ENCODE peak calls at places on chromosomes 13 and 19, in four cellular contexts. Y is A549, H is ascending aorta, V is fibroblast of villous mesenchyme. Q is an unnamed sample.

GRCh38 chr19:10936661-10937084 is 8.1 kb downstream of the TIMM29 start:
- DNase-seq in Y (peak), H (no peak), V (peak), Q (peak)

GRCh38 chr19:14363203-14364097 is 17.8 kb upstream of the ADGRE5 start:
- DNase-seq in Y (peak), H (peak), V (peak), Q (peak)

GRCh38 chr19:45130236-45130635 is 30.5 kb downstream of the NKPD1 start:
- DNase-seq in Y (no peak), H (no peak), V (no peak), Q (no peak)

GRCh38 chr13:98133949-98134348 is 8.9 kb upstream of the FARP1 start:
- DNase-seq in Y (peak), H (no peak), V (no peak), Q (no peak)

GRCh38 chr13:52851153-52851962 is 2.9 kb upstream of the PCDH8 start:
- DNase-seq in Y (no peak), H (no peak), V (peak), Q (peak)

GRCh38 chr19:14333101-14333871 is 48.0 kb upstream of the ADGRE5 start:
- DNase-seq in Y (peak), H (no peak), V (peak), Q (peak)

GRCh38 chr19:5907216-5907615 is 2.5 kb downstream of the VMAC start:
- DNase-seq in Y (no peak), H (no peak), V (no peak), Q (no peak)

GRCh38 chr19:55913643-55914268 is 18.4 kb downstream of the NLRP13 start:
- DNase-seq in Y (no peak), H (no peak), V (no peak), Q (no peak)

GRCh38 chr13:111370570-111371150 is 50.2 kb downstream of the TEX29 start:
- DNase-seq in Y (no peak), H (no peak), V (no peak), Q (no peak)

GRCh38 chr13:46165485-46166220 is 16.3 kb downstream of the LCP1 start:
- DNase-seq in Y (no peak), H (no peak), V (peak), Q (peak)

GRCh38 chr19:7787602-7788177 is 24.6 kb downstream of the CLEC4M start:
- DNase-seq in Y (no peak), H (no peak), V (no peak), Q (no peak)

GRCh38 chr19:7788933-7789323 is 25.9 kb downstream of the CLEC4M start:
- DNase-seq in Y (no peak), H (no peak), V (no peak), Q (no peak)

GRCh38 chr19:7788178-7788932 is 25.3 kb downstream of the CLEC4M start:
- DNase-seq in Y (no peak), H (no peak), V (no peak), Q (no peak)

GRCh38 chr19:7784856-7785255 is 21.8 kb downstream of the CLEC4M start:
- DNase-seq in Y (no peak), H (no peak), V (no peak), Q (no peak)

DNA sequence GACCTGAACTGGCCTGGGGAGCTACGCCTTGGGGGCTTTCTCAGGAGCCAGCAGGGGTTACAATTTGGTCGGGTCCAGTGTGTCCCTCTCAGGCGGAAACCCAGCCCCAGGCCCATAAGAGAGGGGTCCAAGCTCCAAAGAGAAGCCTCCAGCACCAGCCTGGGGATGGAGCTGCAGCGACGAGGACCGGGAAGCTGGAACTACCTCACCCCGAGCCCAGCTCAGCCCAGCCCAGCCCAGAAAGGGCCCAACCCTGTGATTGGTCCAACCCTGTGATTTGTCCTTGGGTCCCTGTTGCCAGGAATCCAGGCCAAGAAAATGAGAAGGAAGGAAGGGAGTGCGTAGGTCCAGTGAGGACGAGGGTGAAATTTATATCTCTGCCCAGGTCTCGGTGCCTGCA is 24.1 kb downstream of the CLEC4M start:
- DNase-seq in Y (no peak), H (no peak), V (no peak), Q (no peak)
- H3K4me3 ChIP-seq in Y (no peak), H (peak), V (no peak), Q (no peak)

DNA sequence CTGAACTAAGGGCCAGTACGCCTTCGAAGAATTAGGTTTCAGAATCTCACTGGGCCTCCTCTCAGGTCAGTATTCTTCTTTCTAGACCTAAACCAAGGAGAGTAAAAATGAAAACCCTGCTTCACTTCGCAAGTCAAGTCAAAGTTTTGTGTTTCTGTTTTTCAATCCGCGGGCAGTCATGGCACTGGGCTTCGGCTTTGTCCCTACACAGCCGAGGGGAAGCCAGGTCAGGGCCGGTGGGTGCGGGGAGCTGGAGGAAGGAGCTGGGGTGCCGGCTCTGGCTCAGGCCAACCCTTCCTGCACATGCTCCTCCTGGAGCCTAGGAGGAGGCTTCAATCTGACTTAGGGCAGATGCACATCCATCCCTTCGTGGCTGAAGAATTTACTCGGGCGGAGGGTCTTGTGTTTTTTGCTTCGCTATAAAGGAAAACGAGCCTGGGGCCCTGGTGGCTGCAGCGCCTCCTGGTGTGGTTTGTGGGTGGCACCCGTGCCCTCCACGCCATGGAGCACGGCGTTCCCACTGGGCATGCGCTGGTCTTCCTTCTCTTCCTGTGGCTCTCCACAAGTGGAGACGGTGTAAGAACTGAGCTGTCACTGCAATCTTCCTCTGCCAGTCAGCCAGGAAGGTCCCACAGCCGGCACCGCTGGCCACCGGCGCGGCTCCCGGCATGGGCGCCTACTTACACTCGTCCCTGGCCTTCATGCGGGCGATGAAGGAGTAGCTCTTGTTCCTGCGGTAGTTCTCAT is 22.5 kb downstream of the C19orf44 start:
- DNase-seq in Y (no peak), H (no peak), V (no peak), Q (no peak)
- TF ChIP-seq CTCF in Y (no peak), H (no peak), V (peak), Q (peak)

DNA sequence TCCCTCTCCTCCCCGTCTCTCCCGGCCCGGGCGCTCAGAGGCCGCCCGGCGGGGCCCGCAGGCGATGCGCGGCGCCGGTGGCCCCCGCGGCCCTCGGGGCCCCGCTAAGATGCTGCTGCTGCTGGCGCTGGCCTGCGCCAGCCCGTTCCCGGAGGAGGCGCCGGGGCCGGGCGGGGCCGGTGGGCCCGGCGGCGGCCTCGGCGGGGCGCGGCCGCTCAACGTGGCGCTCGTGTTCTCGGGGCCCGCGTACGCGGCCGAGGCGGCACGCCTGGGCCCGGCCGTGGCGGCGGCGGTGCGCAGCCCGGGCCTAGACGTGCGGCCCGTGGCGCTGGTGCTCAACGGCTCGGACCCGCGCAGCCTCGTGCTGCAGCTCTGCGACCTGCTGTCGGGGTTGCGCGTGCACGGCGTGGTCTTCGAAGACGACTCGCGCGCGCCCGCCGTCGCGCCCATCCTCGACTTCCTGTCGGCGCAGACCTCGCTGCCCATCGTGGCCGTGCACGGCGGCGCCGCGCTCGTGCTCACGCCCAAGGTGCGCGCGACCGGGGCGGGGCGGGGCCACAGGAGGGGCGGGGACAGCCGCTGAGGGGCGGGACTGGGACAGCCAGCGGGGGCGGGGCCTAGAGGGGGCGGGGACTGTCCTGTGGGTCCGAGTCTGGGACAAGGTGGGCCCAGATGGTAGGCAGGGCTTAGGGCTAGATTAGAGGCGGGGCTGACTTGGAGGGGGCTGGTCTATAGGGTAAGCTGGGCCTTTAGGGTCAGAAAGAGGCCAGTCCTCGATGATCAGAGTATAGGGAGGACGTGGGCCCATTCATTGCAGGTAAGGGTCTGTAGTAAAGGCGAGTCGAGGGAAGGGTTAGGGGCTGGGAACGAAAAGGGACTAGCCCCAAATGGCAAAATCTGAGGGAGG is 5.1 kb downstream of the GRIN2D start:
- DNase-seq in Y (peak), H (no peak), V (peak), Q (peak)
- H3K4me3 ChIP-seq in Y (peak), H (peak), V (peak), Q (peak)

GRCh38 chr19:35055715-35056179 is 14.2 kb downstream of the HPN start:
- DNase-seq in Y (peak), H (no peak), V (no peak), Q (no peak)
- TF ChIP-seq CTCF in Y (peak), H (no peak), V (peak), Q (peak)

GRCh38 chr13:39020853-39021462 is 16.9 kb downstream of the PROSER1 start:
- DNase-seq in Y (no peak), H (no peak), V (no peak), Q (no peak)

GRCh38 chr13:39023761-39024160 is 14.1 kb downstream of the PROSER1 start:
- DNase-seq in Y (no peak), H (no peak), V (peak), Q (peak)

GRCh38 chr13:39025433-39025839 is 12.5 kb downstream of the PROSER1 start:
- DNase-seq in Y (no peak), H (no peak), V (no peak), Q (no peak)

GRCh38 chr13:39023316-39023715 is 14.6 kb downstream of the PROSER1 start:
- DNase-seq in Y (no peak), H (no peak), V (peak), Q (peak)
- H3K4me3 ChIP-seq in Y (no peak), H (no peak), V (no peak), Q (no peak)

DNA sequence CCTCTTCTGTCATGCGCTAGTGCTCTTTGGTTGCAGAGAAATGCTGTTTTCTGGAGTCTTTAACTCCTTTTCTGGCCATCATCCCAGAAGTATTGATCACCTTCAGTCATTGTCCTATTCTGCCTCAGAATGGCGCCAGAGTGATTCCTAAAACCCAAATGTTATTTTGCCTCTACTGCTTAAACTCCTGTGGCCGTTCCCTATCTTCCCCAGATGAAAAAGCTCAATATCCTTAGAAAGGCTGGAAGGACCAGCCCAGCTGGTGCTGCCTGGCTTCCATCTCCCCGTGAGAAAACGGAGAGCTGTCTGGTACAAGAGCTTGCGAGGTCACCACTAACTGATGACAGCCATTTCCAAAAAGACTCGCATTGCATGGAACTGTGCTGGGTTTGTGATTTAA is 179.1 kb downstream of the RBM26 start:
- DNase-seq in Y (no peak), H (no peak), V (no peak), Q (no peak)
- TF ChIP-seq CTCF in Y (no peak), H (no peak), V (no peak), Q (no peak)

DNA sequence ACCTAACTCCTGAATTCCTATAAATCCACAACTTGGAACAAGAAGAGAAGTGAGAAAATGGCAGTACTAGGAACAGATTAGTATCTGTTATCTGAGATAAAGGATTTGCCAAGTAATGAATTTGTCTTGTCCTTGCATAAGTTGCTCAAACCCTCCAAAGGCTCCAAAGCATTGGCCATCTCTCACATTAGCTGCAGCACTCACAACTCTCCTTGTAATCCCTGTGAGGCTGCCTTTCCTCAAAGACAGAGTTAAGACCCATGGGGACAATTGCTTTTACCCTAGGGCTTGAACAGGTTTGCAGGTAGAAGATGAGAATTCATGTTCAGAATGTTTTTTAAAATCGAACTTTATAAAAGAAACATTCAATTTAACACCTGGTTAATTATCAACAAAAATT is 1702.2 kb downstream of the EFNB2 start:
- DNase-seq in Y (no peak), H (no peak), V (no peak), Q (no peak)
- H3K4me3 ChIP-seq in Y (no peak), H (no peak), V (no peak), Q (no peak)

GRCh38 chr13:74571811-74572210 is 437.6 kb upstream of the KLF12 start:
- DNase-seq in Y (no peak), H (no peak), V (no peak), Q (no peak)

GRCh38 chr13:74575729-74576125 is 441.5 kb upstream of the KLF12 start:
- DNase-seq in Y (peak), H (peak), V (peak), Q (peak)

GRCh38 chr13:74570834-74571233 is 436.6 kb upstream of the KLF12 start:
- DNase-seq in Y (no peak), H (no peak), V (peak), Q (peak)

GRCh38 chr13:74574964-74575728 is 440.9 kb upstream of the KLF12 start:
- DNase-seq in Y (no peak), H (no peak), V (peak), Q (no peak)

GRCh38 chr13:74573654-74574053 is 439.4 kb upstream of the KLF12 start:
- DNase-seq in Y (peak), H (no peak), V (no peak), Q (no peak)
- TF ChIP-seq CTCF in Y (no peak), H (no peak), V (peak), Q (peak)

GRCh38 chr19:43525836-43526771 is 897 bp downstream of the ETHE1 start:
- DNase-seq in Y (no peak), H (no peak), V (peak), Q (no peak)

GRCh38 chr19:43524922-43525835 is 1.8 kb downstream of the ETHE1 start:
- DNase-seq in Y (peak), H (peak), V (peak), Q (peak)

GRCh38 chr19:43532571-43532961 is 422 bp upstream of the ZNF575 start:
- DNase-seq in Y (no peak), H (no peak), V (peak), Q (no peak)

GRCh38 chr19:43526884-43527859 is at the start of gene ETHE1:
- DNase-seq in Y (peak), H (peak), V (peak), Q (peak)

GRCh38 chr19:43527860-43528622 is 1.0 kb upstream of the ETHE1 start:
- DNase-seq in Y (no peak), H (no peak), V (peak), Q (no peak)
- H3K4me3 ChIP-seq in Y (no peak), H (no peak), V (peak), Q (peak)

GRCh38 chr19:33953023-33953422 is 156.4 kb downstream of the KCTD15 start:
- DNase-seq in Y (no peak), H (no peak), V (no peak), Q (peak)

GRCh38 chr19:33956941-33957340 is 160.3 kb downstream of the KCTD15 start:
- DNase-seq in Y (no peak), H (no peak), V (no peak), Q (no peak)

GRCh38 chr19:33950141-33950805 is 153.6 kb downstream of the KCTD15 start:
- DNase-seq in Y (no peak), H (no peak), V (no peak), Q (no peak)

GRCh38 chr19:33954686-33955085 is 158.0 kb downstream of the KCTD15 start:
- DNase-seq in Y (no peak), H (no peak), V (no peak), Q (no peak)

GRCh38 chr19:33953592-33953991 is 156.9 kb downstream of the KCTD15 start:
- DNase-seq in Y (no peak), H (no peak), V (no peak), Q (peak)
- TF ChIP-seq CTCF in Y (no peak), H (no peak), V (no peak), Q (peak)

Q was measured in choroid plexus epithelial cell.